ENCODE peak calls at places on chromosome 18, in five cellular contexts. A is progenitor cell of endocrine pancreas, R is T-helper 1 cell, Z is Daoy, V is mesendoderm. S is an unnamed sample.

GRCh38 chr18:9714832-9715343 is 6.8 kb downstream of the RAB31 start:
- DNase-seq in A (no peak), R (no peak), Z (no peak), V (no peak), S (no peak)

GRCh38 chr18:76519156-76519549 is 24.1 kb upstream of the ZNF516 start:
- DNase-seq in A (no peak), R (no peak), Z (no peak), V (peak; percentile 61), S (peak; percentile 64)

GRCh38 chr18:45760443-45761036 is 36.6 kb downstream of the SLC14A1 start:
- DNase-seq in A (no peak), R (no peak), Z (no peak), V (peak; percentile 65), S (peak; percentile 89)

GRCh38 chr18:6078877-6079276 is 183.6 kb upstream of the TMEM200C start:
- DNase-seq in A (no peak), R (no peak), Z (no peak), V (no peak), S (no peak)

GRCh38 chr18:8424917-8425725 is 184.1 kb upstream of the RAB12 start:
- DNase-seq in A (no peak), R (no peak), Z (peak; percentile 86), V (peak; percentile 92), S (no peak)

GRCh38 chr18:57432765-57433400 is 2.3 kb upstream of the ONECUT2 start:
- DNase-seq in A (no peak), R (no peak), Z (no peak), V (peak; percentile 22), S (peak; percentile 51)

GRCh38 chr18:39842042-39842791 is 2112.8 kb upstream of the PIK3C3 start:
- DNase-seq in A (no peak), R (no peak), Z (no peak), V (peak; percentile 11), S (peak; percentile 23)

GRCh38 chr18:136433-136832 is 21.9 kb upstream of the USP14 start:
- DNase-seq in A (no peak), R (no peak), Z (no peak), V (no peak), S (peak; percentile 52)

GRCh38 chr18:74463271-74463670 is 6.2 kb upstream of the DIPK1C start:
- DNase-seq in A (no peak), R (no peak), Z (no peak), V (no peak), S (no peak)

GRCh38 chr18:62988467-62988866 is 273.1 kb downstream of the PHLPP1 start:
- DNase-seq in A (no peak), R (no peak), Z (no peak), V (no peak), S (no peak)

GRCh38 chr18:31609886-31610646 is 18.4 kb downstream of the TTR start:
- DNase-seq in A (no peak), R (no peak), Z (no peak), V (no peak), S (no peak)

GRCh38 chr18:8816805-8817204 is 111.4 kb downstream of the MTCL1 start:
- DNase-seq in A (no peak), R (no peak), Z (peak; percentile 15), V (no peak), S (no peak)

GRCh38 chr18:23635283-23636040 is 27.2 kb downstream of the ANKRD29 start:
- DNase-seq in A (no peak), R (no peak), Z (peak; percentile 49), V (no peak), S (peak; percentile 13)

GRCh38 chr18:29652797-29653196 is 1389.7 kb downstream of the DSC3 start:
- DNase-seq in A (no peak), R (no peak), Z (peak; percentile 17), V (peak; percentile 6), S (no peak)

S was measured in GM23338.